ENCODE peak calls at places on chromosomes 1 and 21, in six cellular contexts. One of them, this sample, is unnamed.

GRCh38 chr1:12053752-12054548 is 9.2 kb upstream of the TNFRSF8 start:
- DNase-seq in pancreas: no peak
- DNase-seq in prostate gland: no peak
- DNase-seq in GM23338: no peak
- DNase-seq in hepatocyte: no peak
- DNase-seq in ovary: no peak
- DNase-seq in this sample: no peak

GRCh38 chr1:205976708-205977107 is 26.5 kb downstream of the RAB7B start:
- DNase-seq in pancreas: no peak
- DNase-seq in prostate gland: no peak
- DNase-seq in GM23338: peak; percentile 41
- DNase-seq in hepatocyte: peak; percentile 64
- DNase-seq in ovary: no peak
- DNase-seq in this sample: no peak

GRCh38 chr1:93061895-93062792 is 16.9 kb upstream of the MTF2 start:
- DNase-seq in pancreas: peak; percentile 19
- DNase-seq in prostate gland: peak; percentile 6
- DNase-seq in GM23338: peak; percentile 81
- DNase-seq in hepatocyte: peak; percentile 63
- DNase-seq in ovary: no peak
- DNase-seq in this sample: no peak

GRCh38 chr1:195030793-195031192 is 1577.4 kb downstream of the KCNT2 start:
- DNase-seq in pancreas: no peak
- DNase-seq in prostate gland: no peak
- DNase-seq in GM23338: no peak
- DNase-seq in hepatocyte: no peak
- DNase-seq in ovary: no peak
- DNase-seq in this sample: no peak

GRCh38 chr21:46416551-46416950 is 42.1 kb upstream of the DIP2A start:
- DNase-seq in pancreas: no peak
- DNase-seq in prostate gland: no peak
- DNase-seq in GM23338: no peak
- DNase-seq in hepatocyte: no peak
- DNase-seq in ovary: no peak
- DNase-seq in this sample: no peak

GRCh38 chr1:77825356-77825709 is 45.9 kb downstream of the MIGA1 start:
- DNase-seq in pancreas: peak; percentile 61
- DNase-seq in prostate gland: peak; percentile 61
- DNase-seq in GM23338: peak; percentile 70
- DNase-seq in hepatocyte: peak; percentile 74
- DNase-seq in ovary: no peak
- DNase-seq in this sample: no peak

GRCh38 chr1:101235696-101236545 is 898 bp upstream of the S1PR1 start:
- DNase-seq in pancreas: no peak
- DNase-seq in prostate gland: peak; percentile 28
- DNase-seq in GM23338: peak; percentile 63
- DNase-seq in hepatocyte: peak; percentile 59
- DNase-seq in ovary: peak; percentile 32
- DNase-seq in this sample: no peak

GRCh38 chr1:87362834-87363426 is 34.2 kb downstream of the LMO4 start:
- DNase-seq in pancreas: no peak
- DNase-seq in prostate gland: no peak
- DNase-seq in GM23338: no peak
- DNase-seq in hepatocyte: no peak
- DNase-seq in ovary: no peak
- DNase-seq in this sample: no peak

GRCh38 chr1:221697924-221698425 is 43.9 kb downstream of the DUSP10 start:
- DNase-seq in pancreas: no peak
- DNase-seq in prostate gland: no peak
- DNase-seq in GM23338: no peak
- DNase-seq in hepatocyte: no peak
- DNase-seq in ovary: no peak
- DNase-seq in this sample: no peak

GRCh38 chr1:1281533-1282321 is 1.5 kb downstream of the SCNN1D start:
- DNase-seq in pancreas: peak; percentile 86
- DNase-seq in prostate gland: peak; percentile 73
- DNase-seq in GM23338: no peak
- DNase-seq in hepatocyte: no peak
- DNase-seq in ovary: no peak
- DNase-seq in this sample: peak; percentile 38

GRCh38 chr1:218658294-218658693 is 313.2 kb downstream of the TGFB2 start:
- DNase-seq in pancreas: no peak
- DNase-seq in prostate gland: no peak
- DNase-seq in GM23338: no peak
- DNase-seq in hepatocyte: no peak
- DNase-seq in ovary: no peak
- DNase-seq in this sample: no peak

GRCh38 chr1:78333426-78334012 is 157.3 kb upstream of the PTGFR start:
- DNase-seq in pancreas: peak; percentile 21
- DNase-seq in prostate gland: no peak
- DNase-seq in GM23338: peak; percentile 52
- DNase-seq in hepatocyte: peak; percentile 56
- DNase-seq in ovary: no peak
- DNase-seq in this sample: no peak

GRCh38 chr1:3649342-3650247 is at the start of gene WRAP73:
- DNase-seq in pancreas: peak; percentile 88
- DNase-seq in prostate gland: peak; percentile 82
- DNase-seq in GM23338: peak; percentile 96
- DNase-seq in hepatocyte: peak; percentile 94
- DNase-seq in ovary: peak; percentile 85
- DNase-seq in this sample: peak; percentile 88
- TF ChIP-seq CTCF in pancreas: no peak
- TF ChIP-seq CTCF in prostate gland: no peak
- TF ChIP-seq CTCF in GM23338: peak; percentile 11
- TF ChIP-seq CTCF in hepatocyte: peak; percentile 29
- TF ChIP-seq CTCF in ovary: no peak
- TF ChIP-seq CTCF in this sample: no peak

GRCh38 chr1:45498279-45498678 is 1.6 kb downstream of the CCDC163 start:
- DNase-seq in pancreas: no peak
- DNase-seq in prostate gland: no peak
- DNase-seq in GM23338: no peak
- DNase-seq in hepatocyte: no peak
- DNase-seq in ovary: no peak
- DNase-seq in this sample: no peak
- H3K4me3 ChIP-seq in pancreas: no peak overlapping the region
- H3K4me3 ChIP-seq in prostate gland: no peak overlapping the region
- H3K4me3 ChIP-seq in GM23338: no peak overlapping the region
- H3K4me3 ChIP-seq in hepatocyte: no peak overlapping the region
- H3K4me3 ChIP-seq in ovary: no peak overlapping the region
- H3K4me3 ChIP-seq in this sample: no peak overlapping the region

DNA sequence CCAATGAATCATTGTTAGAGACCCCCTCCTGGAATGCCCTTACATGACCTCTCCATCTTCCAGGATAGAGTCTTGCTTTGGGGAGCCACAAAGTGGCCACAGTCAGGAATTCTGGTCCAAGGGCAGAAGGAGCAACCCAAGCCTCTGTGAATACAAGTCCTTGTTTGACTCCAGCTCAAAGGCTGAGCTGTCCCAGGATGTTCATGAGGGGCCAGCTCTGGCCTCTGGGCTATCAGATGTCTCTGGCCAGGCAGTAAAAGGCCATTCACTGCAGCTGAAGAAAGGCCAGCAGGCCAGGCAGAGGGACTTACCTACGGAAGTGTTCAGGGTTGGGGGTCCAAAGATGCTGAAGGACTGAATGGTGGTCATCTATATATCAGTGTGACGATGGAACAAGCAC is 98.3 kb upstream of the IPO9 start:
- DNase-seq in pancreas: no peak
- DNase-seq in prostate gland: no peak
- DNase-seq in GM23338: no peak
- DNase-seq in hepatocyte: no peak
- DNase-seq in ovary: no peak
- DNase-seq in this sample: peak; percentile 69
- H3K27ac ChIP-seq in pancreas: no peak overlapping the region
- H3K27ac ChIP-seq in prostate gland: no peak overlapping the region
- H3K27ac ChIP-seq in GM23338: no peak overlapping the region
- H3K27ac ChIP-seq in hepatocyte: no peak overlapping the region
- H3K27ac ChIP-seq in ovary: no peak overlapping the region
- H3K27ac ChIP-seq in this sample: peak overlapping the region; percentile 96

GRCh38 chr1:156373546-156373945 is 4.5 kb downstream of the RHBG start:
- DNase-seq in pancreas: no peak
- DNase-seq in prostate gland: no peak
- DNase-seq in GM23338: no peak
- DNase-seq in hepatocyte: no peak
- DNase-seq in ovary: no peak
- DNase-seq in this sample: no peak

GRCh38 chr1:156372876-156373275 is 3.9 kb downstream of the RHBG start:
- DNase-seq in pancreas: no peak
- DNase-seq in prostate gland: no peak
- DNase-seq in GM23338: no peak
- DNase-seq in hepatocyte: no peak
- DNase-seq in ovary: no peak
- DNase-seq in this sample: no peak

GRCh38 chr1:156378557-156378956 is 9.5 kb downstream of the RHBG start:
- DNase-seq in pancreas: no peak
- DNase-seq in prostate gland: no peak
- DNase-seq in GM23338: no peak
- DNase-seq in hepatocyte: no peak
- DNase-seq in ovary: no peak
- DNase-seq in this sample: no peak

GRCh38 chr1:156376958-156377919 is 8.2 kb downstream of the RHBG start:
- DNase-seq in pancreas: no peak
- DNase-seq in prostate gland: no peak
- DNase-seq in GM23338: no peak
- DNase-seq in hepatocyte: no peak
- DNase-seq in ovary: no peak
- DNase-seq in this sample: no peak

GRCh38 chr1:156376146-156376545 is 7.1 kb downstream of the RHBG start:
- DNase-seq in pancreas: no peak
- DNase-seq in prostate gland: no peak
- DNase-seq in GM23338: peak; percentile 26
- DNase-seq in hepatocyte: no peak
- DNase-seq in ovary: no peak
- DNase-seq in this sample: no peak
- TF ChIP-seq CTCF in pancreas: no peak
- TF ChIP-seq CTCF in prostate gland: no peak
- TF ChIP-seq CTCF in GM23338: no peak
- TF ChIP-seq CTCF in hepatocyte: no peak
- TF ChIP-seq CTCF in ovary: no peak
- TF ChIP-seq CTCF in this sample: no peak

GRCh38 chr1:43272576-43273571 is 3.1 kb downstream of the TMEM125 start:
- DNase-seq in pancreas: no peak
- DNase-seq in prostate gland: no peak
- DNase-seq in GM23338: no peak
- DNase-seq in hepatocyte: no peak
- DNase-seq in ovary: no peak
- DNase-seq in this sample: no peak
- H3K4me3 ChIP-seq in pancreas: no peak overlapping the region
- H3K4me3 ChIP-seq in prostate gland: no peak overlapping the region
- H3K4me3 ChIP-seq in GM23338: no peak overlapping the region
- H3K4me3 ChIP-seq in hepatocyte: no peak overlapping the region
- H3K4me3 ChIP-seq in ovary: no peak overlapping the region
- H3K4me3 ChIP-seq in this sample: peak overlapping the region; percentile 52

GRCh38 chr1:200436436-200436835 is 26.6 kb upstream of the ZNF281 start:
- DNase-seq in pancreas: no peak
- DNase-seq in prostate gland: no peak
- DNase-seq in GM23338: no peak
- DNase-seq in hepatocyte: no peak
- DNase-seq in ovary: no peak
- DNase-seq in this sample: no peak

GRCh38 chr1:200438911-200439310 is 29.1 kb upstream of the ZNF281 start:
- DNase-seq in pancreas: no peak
- DNase-seq in prostate gland: no peak
- DNase-seq in GM23338: no peak
- DNase-seq in hepatocyte: no peak
- DNase-seq in ovary: no peak
- DNase-seq in this sample: no peak

GRCh38 chr1:200435200-200435780 is 25.5 kb upstream of the ZNF281 start:
- DNase-seq in pancreas: no peak
- DNase-seq in prostate gland: no peak
- DNase-seq in GM23338: no peak
- DNase-seq in hepatocyte: no peak
- DNase-seq in ovary: no peak
- DNase-seq in this sample: no peak

GRCh38 chr1:200437088-200437487 is 27.3 kb upstream of the ZNF281 start:
- DNase-seq in pancreas: no peak
- DNase-seq in prostate gland: no peak
- DNase-seq in GM23338: no peak
- DNase-seq in hepatocyte: no peak
- DNase-seq in ovary: no peak
- DNase-seq in this sample: no peak

DNA sequence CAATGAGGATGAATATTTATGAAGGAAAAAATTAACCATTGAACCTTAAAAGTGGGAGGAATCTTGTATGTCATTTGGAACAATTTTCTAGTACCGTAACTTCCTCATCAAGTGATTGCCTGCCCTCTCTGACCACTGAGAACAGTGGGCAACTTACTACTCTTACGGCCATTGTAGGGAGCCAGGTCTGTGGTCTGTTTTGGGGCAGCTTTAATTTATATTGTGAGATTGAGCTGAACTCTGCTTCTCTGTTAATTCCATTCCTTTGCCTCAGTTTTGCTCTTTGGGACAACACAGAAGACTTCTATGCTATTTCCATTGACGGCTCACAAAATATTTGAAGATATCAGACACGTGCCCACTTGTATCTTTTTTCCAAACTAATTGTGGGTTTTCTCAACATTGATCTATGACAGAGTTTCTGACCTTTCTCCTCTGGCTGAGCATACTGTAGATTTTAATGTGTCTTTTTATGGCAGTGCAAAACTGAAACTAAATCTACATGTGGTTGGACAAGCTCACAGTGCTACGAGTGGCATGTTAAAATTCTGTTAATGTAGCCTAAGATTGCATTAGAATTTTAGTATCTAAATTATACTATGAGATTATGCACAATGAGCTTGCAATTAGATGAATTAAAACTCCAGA is 27.8 kb upstream of the ZNF281 start:
- DNase-seq in pancreas: no peak
- DNase-seq in prostate gland: no peak
- DNase-seq in GM23338: no peak
- DNase-seq in hepatocyte: no peak
- DNase-seq in ovary: no peak
- DNase-seq in this sample: no peak
- H3K27ac ChIP-seq in pancreas: no peak overlapping the region
- H3K27ac ChIP-seq in prostate gland: no peak overlapping the region
- H3K27ac ChIP-seq in GM23338: peak overlapping the region; percentile 67
- H3K27ac ChIP-seq in hepatocyte: no peak overlapping the region
- H3K27ac ChIP-seq in ovary: no peak overlapping the region
- H3K27ac ChIP-seq in this sample: no peak overlapping the region

This sample was measured in dorsolateral prefrontal cortex.